ENCODE peak calls at places on chromosomes 16 and 17, in four cellular contexts. S is A549, Z is GM12878, G is K562. D is an unnamed sample.

GRCh38 chr16:17921357-17921978 is 415.1 kb downstream of the NPIPA8 start:
- DNase-seq in S (peak; percentile 14), Z (no peak), G (peak; percentile 70), D (no peak)

GRCh38 chr17:29617481-29618271 is 5.0 kb downstream of the CORO6 start:
- DNase-seq in G (peak; percentile 91), Z (peak; percentile 36), S (peak; percentile 86), D (peak; percentile 49)

GRCh38 chr16:29961479-29962343 is at the start of gene TMEM219:
- DNase-seq in Z (peak; percentile 70), S (peak; percentile 88), G (peak; percentile 94), D (peak; percentile 83)

GRCh38 chr17:34647511-34647910 is 68.1 kb downstream of the TMEM132E start:
- DNase-seq in Z (no peak), G (peak; percentile 65), S (no peak), D (no peak)

GRCh38 chr17:15957206-15957605 is 12.3 kb downstream of the ADORA2B start:
- DNase-seq in S (no peak), G (no peak), Z (no peak), D (no peak)

GRCh38 chr16:57165923-57166322 is 19.9 kb downstream of the PSME3IP1 start:
- DNase-seq in S (no peak), Z (no peak), G (no peak), D (peak; percentile 43)

GRCh38 chr16:12323007-12323699 is 346.6 kb downstream of the SNX29 start:
- DNase-seq in Z (peak; percentile 43), S (no peak), G (no peak), D (no peak)

GRCh38 chr16:12120331-12120981 is 143.9 kb downstream of the SNX29 start:
- DNase-seq in S (no peak), G (no peak), Z (no peak), D (peak; percentile 84)

GRCh38 chr17:44314031-44314430 is 5.6 kb downstream of the RUNDC3A start:
- DNase-seq in G (no peak), Z (no peak), S (no peak), D (no peak)

GRCh38 chr16:71851726-71852125 is 6.0 kb downstream of the ATXN1L start:
- DNase-seq in Z (no peak), S (no peak), G (no peak), D (no peak)

GRCh38 chr17:61383689-61384201 is 15.9 kb upstream of the TBX2 start:
- DNase-seq in G (no peak), Z (no peak), S (no peak), D (no peak)

GRCh38 chr17:72538443-72538842 is 417.6 kb downstream of the SOX9 start:
- DNase-seq in S (no peak), Z (no peak), G (no peak), D (no peak)

GRCh38 chr17:50603340-50603739 is 31.3 kb upstream of the ABCC3 start:
- DNase-seq in Z (no peak), S (peak; percentile 37), G (peak; percentile 45), D (no peak)

GRCh38 chr17:75110307-75110937 is 653 bp downstream of the ARMC7 start:
- DNase-seq in S (peak; percentile 62), Z (no peak), G (peak; percentile 57), D (no peak)

GRCh38 chr17:60240290-60240689 is 90.5 kb downstream of the CA4 start:
- DNase-seq in G (no peak), S (no peak), Z (no peak), D (no peak)

GRCh38 chr17:77151236-77151635 is 10.5 kb downstream of the SEC14L1 start:
- DNase-seq in G (no peak), Z (no peak), S (no peak), D (no peak)

GRCh38 chr16:10575506-10576130 is 4.8 kb downstream of the EMP2 start:
- DNase-seq in G (no peak), S (no peak), Z (no peak), D (no peak)

GRCh38 chr17:54900457-54901229 is at the start of gene TOM1L1:
- DNase-seq in Z (no peak), G (peak; percentile 77), S (peak; percentile 85), D (peak; percentile 46)

GRCh38 chr17:15651001-15651582 is 31.6 kb upstream of the FBXW10B start:
- DNase-seq in S (peak; percentile 59), Z (no peak), G (no peak), D (no peak)

GRCh38 chr17:8981443-8981842 is 15.9 kb upstream of the PIK3R5 start:
- DNase-seq in S (no peak), G (no peak), Z (no peak), D (no peak)

GRCh38 chr17:50458290-50458689 is 10.4 kb downstream of the CHAD start:
- DNase-seq in Z (no peak), S (no peak), G (no peak), D (no peak)

GRCh38 chr16:82236415-82236814 is 66.4 kb upstream of the MPHOSPH6 start:
- DNase-seq in Z (no peak), G (no peak), S (no peak), D (no peak)

GRCh38 chr17:75407655-75408352 is 2.3 kb upstream of the GRB2 start:
- DNase-seq in G (no peak), S (no peak), Z (no peak), D (no peak)

GRCh38 chr17:17519886-17520285 is 23.7 kb upstream of the RASD1 start:
- DNase-seq in S (no peak), G (no peak), Z (no peak), D (no peak)

GRCh38 chr17:79562806-79563141 is 48.1 kb downstream of the RBFOX3 start:
- DNase-seq in Z (no peak), S (no peak), G (no peak), D (no peak)

GRCh38 chr16:674968-675883 is at the start of gene RHBDL1:
- DNase-seq in S (peak; percentile 66), Z (no peak), G (peak; percentile 90), D (peak; percentile 42)

GRCh38 chr17:65455154-65455971 is 106.1 kb downstream of the AXIN2 start:
- DNase-seq in Z (no peak), S (no peak), G (no peak), D (no peak)

GRCh38 chr17:77634710-77635109 is 323.8 kb upstream of the TNRC6C start:
- DNase-seq in Z (peak; percentile 8), G (no peak), S (no peak), D (no peak)

GRCh38 chr16:66705790-66706505 is 9.4 kb upstream of the CMTM4 start:
- DNase-seq in G (no peak), S (no peak), Z (no peak), D (peak; percentile 44)

GRCh38 chr17:7014261-7014994 is 2.0 kb downstream of the RNASEK start:
- DNase-seq in G (peak; percentile 95), S (peak; percentile 98), Z (peak; percentile 86), D (peak; percentile 96)

GRCh38 chr16:88703486-88704309 is 2.5 kb downstream of the RNF166 start:
- DNase-seq in Z (no peak), S (no peak), G (no peak), D (no peak)

GRCh38 chr17:545156-545555 is 169.5 kb downstream of the VPS53 start:
- DNase-seq in S (no peak), G (no peak), Z (no peak), D (no peak)

GRCh38 chr17:549197-550040 is 165.2 kb downstream of the VPS53 start:
- DNase-seq in Z (no peak), S (no peak), G (no peak), D (peak; percentile 83)

GRCh38 chr17:546456-546855 is 168.2 kb downstream of the VPS53 start:
- DNase-seq in G (no peak), Z (no peak), S (no peak), D (no peak)

GRCh38 chr17:550041-550398 is 164.6 kb downstream of the VPS53 start:
- DNase-seq in G (no peak), S (peak; percentile 31), Z (no peak), D (peak; percentile 46)

GRCh38 chr17:550776-551175 is 163.9 kb downstream of the VPS53 start:
- DNase-seq in G (no peak), S (no peak), Z (no peak), D (peak; percentile 24)
- TF ChIP-seq ELK1 in G (no peak), S (no peak), Z (no peak), D (no peak)

GRCh38 chr17:53630115-53630514 is 192.6 kb upstream of the KIF2B start:
- DNase-seq in G (no peak), Z (no peak), S (no peak), D (no peak)

GRCh38 chr17:53627511-53627910 is 195.2 kb upstream of the KIF2B start:
- DNase-seq in G (no peak), S (peak; percentile 26), Z (no peak), D (peak; percentile 69)

GRCh38 chr17:53626286-53626685 is 196.4 kb upstream of the KIF2B start:
- DNase-seq in Z (no peak), G (peak; percentile 48), S (peak; percentile 24), D (peak; percentile 67)

GRCh38 chr17:53629188-53629587 is 193.5 kb upstream of the KIF2B start:
- DNase-seq in Z (no peak), G (no peak), S (no peak), D (peak; percentile 30)

DNA sequence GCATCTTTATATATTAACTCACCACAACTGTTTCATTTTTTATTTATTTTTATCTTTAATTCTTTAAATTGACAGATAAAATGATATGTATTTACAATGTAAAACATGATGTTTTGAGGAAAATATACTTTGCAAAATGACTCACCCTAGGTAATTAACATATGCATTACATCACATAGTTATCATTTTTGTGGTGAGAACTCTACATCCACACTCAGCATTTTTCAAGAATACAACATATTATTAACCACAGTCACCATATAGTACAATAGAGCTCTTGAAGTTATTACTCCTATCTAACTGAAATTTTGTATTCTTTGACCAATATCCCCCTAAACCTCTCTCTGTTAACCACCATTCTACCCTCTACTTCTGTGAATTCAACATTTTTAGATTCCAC is 194.7 kb upstream of the KIF2B start:
- DNase-seq in Z (no peak), G (no peak), S (no peak), D (peak; percentile 61)
- TF ChIP-seq ELK1 in Z (no peak), G (no peak), S (no peak), D (no peak)

DNA sequence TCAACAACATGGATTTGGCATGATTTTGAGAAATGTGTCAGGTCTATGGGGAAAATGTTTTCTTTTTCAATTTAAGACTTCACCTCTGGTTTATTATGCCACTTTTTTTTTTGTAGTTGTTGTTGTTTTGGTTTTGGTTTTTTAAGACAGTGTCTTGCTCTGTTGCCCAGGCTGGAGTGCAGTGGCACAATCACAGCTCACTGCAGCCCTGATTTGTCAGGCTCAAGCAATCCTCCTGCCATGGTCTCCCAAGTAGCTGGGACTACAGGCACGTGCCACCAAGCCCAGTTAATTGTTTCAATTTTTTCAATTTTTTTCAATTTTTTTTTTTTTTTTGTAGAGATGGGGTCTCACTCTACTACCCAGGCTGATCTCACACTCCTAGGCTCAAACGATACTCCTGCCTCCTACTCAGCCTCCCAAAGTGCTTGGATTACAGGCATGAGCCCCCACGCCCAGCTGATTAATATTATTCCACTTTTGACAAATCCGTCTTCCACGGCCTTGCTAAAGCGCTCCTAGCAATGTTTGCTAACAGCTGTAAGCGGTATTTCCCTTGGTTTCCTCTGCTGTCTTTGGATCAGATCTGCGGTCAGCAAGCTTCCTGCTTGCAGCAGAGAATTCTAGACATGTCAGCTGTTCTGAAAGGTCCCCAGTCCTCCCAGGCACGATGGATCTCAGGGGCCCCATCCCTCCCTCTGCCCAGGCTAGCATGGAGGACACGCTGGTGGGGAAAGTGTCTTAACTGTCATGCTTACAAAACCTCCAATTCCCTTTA is 7.0 kb upstream of the MILR1 start:
- DNase-seq in S (no peak), Z (no peak), G (peak; percentile 38), D (peak; percentile 54)
- TF ChIP-seq ELK1 in S (no peak), Z (no peak), G (no peak), D (no peak)

GRCh38 chr16:24689128-24689527 is 40.3 kb upstream of the TNRC6A start:
- DNase-seq in S (peak; percentile 85), Z (no peak), G (peak; percentile 52), D (peak; percentile 48)
- TF ChIP-seq ELK1 in S (no peak), Z (no peak), G (no peak), D (no peak)